ENCODE peak calls at places on chromosomes 5 and 9, in five cellular contexts. A is HTR-8/SVneo; R is CD8-positive, alpha-beta T cell; O is fibroblast of lung; L is NCI-H748 treated with DMSO at 0.1 percent for 48 hours. I is an unnamed sample.
A peak's percentile ranks its signal among the peaks of the same experiment; 100 is the strongest.

GRCh38 chr5:9226026-9226536 is 319.8 kb downstream of the SEMA5A start:
- DNase-seq in L (no peak), A (no peak), O (no peak), R (no peak), I (no peak)

GRCh38 chr5:31328031-31328430 is 134.5 kb downstream of the CDH6 start:
- DNase-seq in R (no peak), L (no peak), A (no peak), O (no peak), I (no peak)

GRCh38 chr9:108903437-108904103 is 30.4 kb downstream of the ELP1 start:
- DNase-seq in O (peak; percentile 26), A (no peak), R (no peak), L (no peak), I (no peak)

GRCh38 chr5:31231171-31231570 is 37.7 kb downstream of the CDH6 start:
- DNase-seq in R (no peak), O (no peak), L (no peak), A (no peak), I (no peak)

GRCh38 chr9:89454498-89455355 is 43.2 kb downstream of the SEMA4D start:
- DNase-seq in A (no peak), L (no peak), O (no peak), R (no peak), I (no peak)

GRCh38 chr5:6436715-6437340 is 11.8 kb upstream of the UBE2QL1 start:
- DNase-seq in R (no peak), L (no peak), O (no peak), A (peak; percentile 76), I (no peak)

GRCh38 chr5:56327810-56328209 is 94.7 kb upstream of the ANKRD55 start:
- DNase-seq in L (no peak), R (peak; percentile 18), O (no peak), A (no peak), I (peak; percentile 15)

GRCh38 chr5:13955896-13956295 is 11.4 kb upstream of the DNAH5 start:
- DNase-seq in A (no peak), L (no peak), O (no peak), R (no peak), I (no peak)

GRCh38 chr9:36560813-36561212 is 11.9 kb upstream of the MELK start:
- DNase-seq in A (no peak), O (no peak), R (no peak), L (no peak), I (no peak)

GRCh38 chr9:83623634-83623991 is 670 bp downstream of the IDNK start:
- DNase-seq in O (no peak), R (no peak), A (no peak), L (no peak), I (no peak)

GRCh38 chr9:81559741-81560140 is 129.6 kb downstream of the TLE1 start:
- DNase-seq in L (no peak), O (peak; percentile 92), A (peak; percentile 57), R (no peak), I (no peak)

GRCh38 chr5:173925449-173926071 is 37.4 kb downstream of the CPEB4 start:
- DNase-seq in A (peak; percentile 41), R (peak; percentile 48), O (peak; percentile 72), L (no peak), I (peak; percentile 23)

GRCh38 chr9:74379718-74380117 is 117.4 kb upstream of the RORB start:
- DNase-seq in L (no peak), O (no peak), A (no peak), R (no peak), I (no peak)

I was measured in T-helper 9 cell.